ENCODE peak calls at places on chromosomes 12 and 14, in ten cellular contexts. L, B, D, R, X, M, J, Y, A and O are unnamed samples. For H3K4me1 and H3K9me3, the result is how much of the 10 kb centered on the place peaks cover.

GRCh38 chr12:117192057-117192456 is 1.8 kb upstream of the FBXO21 start:
- DNase-seq in D (no peak), M (no peak), L (no peak), B (no peak), A (peak), J (peak), R (no peak), X (no peak), Y (no peak), O (peak)

GRCh38 chr14:69859591-69859990 is 19.6 kb upstream of the SMOC1 start:
- DNase-seq in Y (no peak), M (no peak), D (no peak), A (no peak), J (no peak), R (no peak), L (no peak), X (no peak), B (no peak), O (no peak)

GRCh38 chr12:118259079-118259478 is 113.6 kb downstream of the TAOK3 start:
- DNase-seq in R (no peak), Y (no peak), A (peak), M (no peak), J (no peak), X (no peak), L (no peak), B (peak), D (peak), O (no peak)

GRCh38 chr12:131452444-131452860 is 258.4 kb upstream of the SFSWAP start:
- DNase-seq in D (no peak), R (no peak), L (peak), X (peak), Y (peak), J (no peak), M (peak), A (peak), B (no peak), O (no peak)

GRCh38 chr14:77955816-77956796 is 156.2 kb downstream of the ADCK1 start:
- DNase-seq in R (no peak), Y (peak), L (no peak), A (no peak), B (no peak), X (no peak), D (no peak), M (no peak), J (no peak), O (peak)

GRCh38 chr12:106736051-106736957 is 38.2 kb upstream of the RIC8B start:
- DNase-seq in A (peak), D (no peak), J (no peak), B (no peak), L (no peak), R (no peak), Y (no peak), M (peak), X (peak), O (no peak)

GRCh38 chr12:81187686-81188085 is 109.8 kb downstream of the ACSS3 start:
- DNase-seq in Y (no peak), J (no peak), D (no peak), L (no peak), A (no peak), X (no peak), M (no peak), R (no peak), B (no peak), O (no peak)

GRCh38 chr12:127342861-127343260 is 924.1 kb upstream of the TMEM132C start:
- DNase-seq in D (no peak), Y (no peak), A (no peak), L (no peak), B (peak), X (no peak), R (no peak), M (no peak), J (no peak), O (no peak)

GRCh38 chr14:56498112-56498511 is 81.5 kb upstream of the TMEM260 start:
- DNase-seq in L (no peak), M (no peak), X (no peak), J (no peak), B (no peak), A (no peak), R (no peak), Y (no peak), D (no peak), O (no peak)

GRCh38 chr12:116288735-116289134 is 11.2 kb upstream of the MED13L start:
- DNase-seq in L (no peak), J (no peak), A (no peak), D (no peak), Y (no peak), M (no peak), B (no peak), X (no peak), R (no peak), O (no peak)

GRCh38 chr12:12902036-12902435 is 10.7 kb downstream of the GPRC5A start:
- DNase-seq in L (no peak), B (peak), M (no peak), X (no peak), J (no peak), D (no peak), R (no peak), A (peak), Y (no peak), O (peak)

GRCh38 chr12:89745286-89745685 is 36.6 kb upstream of the ATP2B1 start:
- DNase-seq in A (no peak), X (no peak), R (no peak), J (no peak), L (no peak), B (no peak), Y (no peak), M (no peak), D (no peak), O (no peak)

DNA sequence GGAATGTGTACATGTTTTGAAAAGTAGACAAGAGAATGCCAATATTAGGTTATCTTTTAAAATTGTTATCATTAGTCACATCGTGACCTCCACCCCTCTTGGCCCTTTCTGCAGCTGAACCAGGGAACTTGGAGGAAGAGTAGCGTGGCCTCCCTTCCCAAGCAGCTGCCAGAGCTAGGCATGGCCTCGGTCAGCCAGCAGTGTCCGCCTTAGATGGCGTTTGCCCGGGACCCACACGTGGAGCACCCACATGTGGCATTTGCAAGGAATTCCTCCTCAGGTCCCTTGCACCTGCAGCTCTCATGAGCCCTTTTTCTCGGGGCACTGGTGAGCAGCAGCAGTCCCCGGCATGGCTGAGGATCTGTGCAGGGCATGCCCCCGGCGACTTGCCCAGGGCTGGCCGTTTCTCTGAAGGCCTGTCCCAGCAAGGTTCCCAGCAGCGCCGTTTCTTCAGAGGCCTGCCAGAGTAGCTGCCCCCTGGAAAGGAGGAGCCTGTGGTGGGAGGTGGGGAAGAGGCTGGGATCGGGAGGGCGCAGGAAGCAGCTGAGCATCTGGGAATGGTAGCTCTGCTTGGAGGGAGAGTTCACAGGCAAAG is 10.8 kb downstream of the JDP2 start:
- DNase-seq in Y (no peak), D (no peak), M (no peak), B (no peak), R (no peak), A (no peak), X (no peak), L (no peak), J (no peak), O (no peak)
- H3K4me1 ChIP-seq in Y (under half), D (under half), M (under half), B (under half), R (under half), A (under half), X (under half), L (under half), J (under half), O (under half)

GRCh38 chr14:18660585-18660922 is 59.6 kb downstream of the OR11H12 start:
- DNase-seq in B (no peak), L (no peak), M (no peak), D (no peak), R (no peak), X (no peak), J (no peak), A (no peak), Y (no peak), O (no peak)
- H3K9me3 ChIP-seq in B (under half), L (under half), M (under half), D (under half), R (under half), X (under half), J (under half), A (under half), Y (half or more), O (under half)

GRCh38 chr12:114664661-114665320 is 19.2 kb downstream of the TBX3 start:
- DNase-seq in D (no peak), A (peak), X (no peak), B (no peak), R (no peak), J (no peak), L (no peak), Y (peak), M (no peak), O (peak)
- H3K4me3 ChIP-seq in D (peak), A (no peak), X (no peak), B (no peak), R (no peak), J (no peak), L (no peak), Y (peak), M (no peak), O (peak)

GRCh38 chr12:61706783-61707182 is 553.4 kb upstream of the USP15 start:
- DNase-seq in B (no peak), J (no peak), R (no peak), D (no peak), M (no peak), A (no peak), L (no peak), Y (no peak), X (no peak), O (no peak)
- H3K4me1 ChIP-seq in B (under half), J (under half), R (under half), D (under half), M (under half), A (under half), L (under half), Y (under half), X (under half), O (under half)

DNA sequence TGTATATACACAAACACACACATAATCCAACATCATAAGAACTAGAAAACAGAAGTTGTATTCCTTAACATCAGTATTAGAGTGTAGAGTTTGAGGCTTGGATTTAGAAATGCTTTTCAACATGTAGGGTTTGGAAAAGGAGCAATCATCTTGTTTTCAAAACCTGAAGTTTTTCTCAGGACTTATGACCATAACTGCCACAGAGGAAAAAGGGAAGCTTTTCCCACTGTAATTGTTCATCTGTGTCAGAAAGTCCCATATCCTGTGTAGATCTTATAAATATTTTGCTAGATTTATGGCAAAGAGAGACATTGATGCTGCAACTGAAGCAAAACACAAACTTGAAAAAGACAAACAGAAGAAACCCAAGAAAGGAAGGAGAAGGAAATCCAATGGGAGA is 115.7 kb downstream of the GRIP1 start:
- DNase-seq in M (no peak), J (no peak), X (no peak), L (no peak), B (no peak), A (no peak), D (no peak), R (no peak), Y (no peak), O (no peak)
- H3K9me3 ChIP-seq in M (under half), J (under half), X (under half), L (under half), B (under half), A (under half), D (under half), R (under half), Y (under half), O (under half)